ENCODE peak calls at places on chromosomes 13 and 19, in five cellular contexts. One of them, this sample, is unnamed. For H3K4me1, the result is how much of the 10 kb centered on the place peaks cover.

GRCh38 chr19:11102944-11103343 is 13.7 kb downstream of the LDLR start:
- DNase-seq in NT2/D1: no peak
- DNase-seq in heart left ventricle: no peak
- DNase-seq in CD8-positive, alpha-beta T cell: no peak
- DNase-seq in heart right ventricle: no peak
- DNase-seq in this sample: no peak

GRCh38 chr19:39471756-39472536 is 8.7 kb upstream of the TIMM50 start:
- DNase-seq in NT2/D1: no peak
- DNase-seq in heart left ventricle: no peak
- DNase-seq in CD8-positive, alpha-beta T cell: no peak
- DNase-seq in heart right ventricle: no peak
- DNase-seq in this sample: no peak

GRCh38 chr19:38850976-38851621 is 1.3 kb upstream of the HNRNPL start:
- DNase-seq in NT2/D1: no peak
- DNase-seq in heart left ventricle: peak
- DNase-seq in CD8-positive, alpha-beta T cell: peak
- DNase-seq in heart right ventricle: peak
- DNase-seq in this sample: peak

GRCh38 chr13:46642254-46642653 is 89.3 kb downstream of the LRCH1 start:
- DNase-seq in NT2/D1: no peak
- DNase-seq in heart left ventricle: no peak
- DNase-seq in CD8-positive, alpha-beta T cell: no peak
- DNase-seq in heart right ventricle: no peak
- DNase-seq in this sample: no peak

GRCh38 chr13:103573446-103573845 is 507.2 kb upstream of the SLC10A2 start:
- DNase-seq in NT2/D1: no peak
- DNase-seq in heart left ventricle: no peak
- DNase-seq in CD8-positive, alpha-beta T cell: no peak
- DNase-seq in heart right ventricle: no peak
- DNase-seq in this sample: no peak

GRCh38 chr13:104372128-104372527 is 1305.9 kb upstream of the SLC10A2 start:
- DNase-seq in NT2/D1: no peak
- DNase-seq in heart left ventricle: no peak
- DNase-seq in CD8-positive, alpha-beta T cell: no peak
- DNase-seq in heart right ventricle: no peak
- DNase-seq in this sample: no peak

GRCh38 chr13:109569938-109570711 is 216.3 kb downstream of the IRS2 start:
- DNase-seq in NT2/D1: no peak
- DNase-seq in heart left ventricle: no peak
- DNase-seq in CD8-positive, alpha-beta T cell: peak
- DNase-seq in heart right ventricle: no peak
- DNase-seq in this sample: no peak

GRCh38 chr19:50736338-50736737 is 13.2 kb downstream of the CLEC11A start:
- DNase-seq in NT2/D1: no peak
- DNase-seq in heart left ventricle: no peak
- DNase-seq in CD8-positive, alpha-beta T cell: no peak
- DNase-seq in heart right ventricle: no peak
- DNase-seq in this sample: no peak

GRCh38 chr13:36807616-36808015 is 11.4 kb upstream of the RFXAP start:
- DNase-seq in NT2/D1: no peak
- DNase-seq in heart left ventricle: no peak
- DNase-seq in CD8-positive, alpha-beta T cell: no peak
- DNase-seq in heart right ventricle: no peak
- DNase-seq in this sample: no peak

GRCh38 chr19:16337809-16338469 is 13.3 kb downstream of the KLF2 start:
- DNase-seq in NT2/D1: no peak
- DNase-seq in heart left ventricle: no peak
- DNase-seq in CD8-positive, alpha-beta T cell: no peak
- DNase-seq in heart right ventricle: no peak
- DNase-seq in this sample: no peak
- H3K4me3 ChIP-seq in NT2/D1: no peak
- H3K4me3 ChIP-seq in heart left ventricle: no peak
- H3K4me3 ChIP-seq in CD8-positive, alpha-beta T cell: peak
- H3K4me3 ChIP-seq in heart right ventricle: no peak
- H3K4me3 ChIP-seq in this sample: no peak

GRCh38 chr19:1244693-1245451 is 3.3 kb downstream of the ATP5F1D start:
- DNase-seq in NT2/D1: no peak
- DNase-seq in heart left ventricle: peak
- DNase-seq in CD8-positive, alpha-beta T cell: peak
- DNase-seq in heart right ventricle: peak
- DNase-seq in this sample: peak
- H3K4me1 ChIP-seq in NT2/D1: under half
- H3K4me1 ChIP-seq in heart left ventricle: half or more
- H3K4me1 ChIP-seq in CD8-positive, alpha-beta T cell: half or more
- H3K4me1 ChIP-seq in heart right ventricle: half or more
- H3K4me1 ChIP-seq in this sample: under half

DNA sequence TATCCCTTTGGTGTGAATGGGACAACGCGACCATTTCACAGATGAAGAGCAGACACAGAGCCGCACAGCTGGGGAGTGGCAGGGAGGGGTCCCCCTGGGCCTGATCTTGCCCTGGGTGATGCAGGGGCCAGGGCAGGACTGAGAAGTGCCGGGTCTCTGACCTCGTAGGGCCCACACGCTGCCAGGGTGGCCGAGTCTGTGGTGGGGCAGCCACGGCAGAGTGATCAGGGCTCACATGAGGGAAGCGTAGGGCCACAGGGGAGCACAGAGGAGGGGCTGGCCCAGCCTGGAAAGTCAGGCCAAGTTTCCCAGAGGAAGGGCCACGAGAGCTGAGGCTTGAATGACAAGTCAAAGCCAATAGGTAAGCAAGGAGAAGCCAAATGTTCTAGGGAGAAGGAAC is 31.9 kb upstream of the FXYD3 start:
- DNase-seq in NT2/D1: no peak
- DNase-seq in heart left ventricle: no peak
- DNase-seq in CD8-positive, alpha-beta T cell: no peak
- DNase-seq in heart right ventricle: no peak
- DNase-seq in this sample: no peak
- H3K4me3 ChIP-seq in NT2/D1: no peak
- H3K4me3 ChIP-seq in heart left ventricle: no peak
- H3K4me3 ChIP-seq in CD8-positive, alpha-beta T cell: no peak
- H3K4me3 ChIP-seq in heart right ventricle: no peak
- H3K4me3 ChIP-seq in this sample: no peak

GRCh38 chr19:13060964-13061927 is 41.4 kb downstream of the LYL1 start:
- DNase-seq in NT2/D1: peak
- DNase-seq in heart left ventricle: peak
- DNase-seq in CD8-positive, alpha-beta T cell: peak
- DNase-seq in heart right ventricle: peak
- DNase-seq in this sample: peak
- H3K4me1 ChIP-seq in NT2/D1: under half
- H3K4me1 ChIP-seq in heart left ventricle: half or more
- H3K4me1 ChIP-seq in CD8-positive, alpha-beta T cell: under half
- H3K4me1 ChIP-seq in heart right ventricle: half or more
- H3K4me1 ChIP-seq in this sample: under half

DNA sequence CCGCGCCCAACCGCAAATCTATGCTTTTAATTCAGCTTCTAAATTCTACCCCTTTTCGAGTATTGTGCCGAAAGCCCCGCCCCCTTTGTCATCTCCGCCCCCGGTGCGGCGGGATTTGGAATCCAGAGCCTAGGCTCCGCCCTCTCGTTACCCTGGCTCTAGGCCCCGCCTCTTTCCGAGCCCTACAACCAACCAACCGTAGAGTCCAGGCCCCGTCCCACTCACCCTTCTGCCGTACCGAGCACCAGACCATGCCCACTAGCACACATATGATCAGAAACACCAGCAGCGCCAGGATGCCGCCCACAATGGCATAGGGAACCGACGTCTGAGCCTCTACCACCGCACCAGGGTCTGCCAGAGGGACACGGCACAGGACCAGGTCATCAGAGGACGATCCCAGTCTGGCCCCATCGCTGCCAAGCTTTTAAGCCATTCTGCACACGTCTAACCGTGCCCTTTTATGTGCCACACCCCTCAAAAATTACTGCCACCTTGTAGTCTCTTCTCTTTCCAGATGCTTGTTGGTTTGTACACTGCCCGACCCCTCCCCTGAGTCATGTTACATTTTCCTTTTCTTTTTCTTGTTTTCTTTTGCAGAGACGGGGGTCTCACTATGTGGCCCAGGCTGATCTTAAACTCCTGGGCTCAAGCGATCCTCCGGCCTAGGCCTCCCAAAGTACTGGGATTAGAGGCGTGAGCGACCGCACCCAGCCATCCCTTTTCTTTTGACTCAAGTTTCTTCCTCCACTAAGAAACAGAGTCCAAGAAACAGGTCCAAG is 4.7 kb upstream of the ZNF428 start:
- DNase-seq in NT2/D1: no peak
- DNase-seq in heart left ventricle: no peak
- DNase-seq in CD8-positive, alpha-beta T cell: no peak
- DNase-seq in heart right ventricle: no peak
- DNase-seq in this sample: no peak
- H3K4me3 ChIP-seq in NT2/D1: no peak
- H3K4me3 ChIP-seq in heart left ventricle: no peak
- H3K4me3 ChIP-seq in CD8-positive, alpha-beta T cell: no peak
- H3K4me3 ChIP-seq in heart right ventricle: no peak
- H3K4me3 ChIP-seq in this sample: no peak

DNA sequence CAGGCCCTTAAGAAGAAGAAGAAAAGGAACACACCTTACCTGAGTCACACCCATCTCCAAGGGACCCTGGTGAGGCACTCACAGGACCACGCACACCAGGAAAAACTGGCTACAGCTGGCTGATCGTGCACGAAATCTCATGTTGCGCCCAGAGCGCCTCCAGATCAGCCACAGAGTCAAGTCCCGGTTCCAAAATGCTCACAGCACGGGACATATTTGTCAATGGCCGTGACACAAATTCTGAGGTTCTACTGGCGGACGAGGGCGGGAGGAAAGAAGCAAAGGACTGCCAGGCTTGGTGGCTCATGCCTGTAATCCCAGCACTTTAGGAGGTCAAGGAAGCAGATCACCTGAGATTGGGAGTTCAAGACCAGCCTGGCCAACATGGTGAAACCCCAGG is 21.5 kb downstream of the SH3GL1 start:
- DNase-seq in NT2/D1: no peak
- DNase-seq in heart left ventricle: no peak
- DNase-seq in CD8-positive, alpha-beta T cell: no peak
- DNase-seq in heart right ventricle: no peak
- DNase-seq in this sample: no peak
- H3K4me1 ChIP-seq in NT2/D1: under half
- H3K4me1 ChIP-seq in heart left ventricle: half or more
- H3K4me1 ChIP-seq in CD8-positive, alpha-beta T cell: half or more
- H3K4me1 ChIP-seq in heart right ventricle: half or more
- H3K4me1 ChIP-seq in this sample: under half

This sample was measured in aorta.